ENCODE peak calls at places on chromosomes 12 and 14, in six cellular contexts. V is SK-N-SH, A is H1, Q is HepG2, G is HCT116, R is K562. M is an unnamed sample.

GRCh38 chr14:69129264-69129880 is 23.5 kb downstream of the DCAF5 start:
- DNase-seq in Q (peak; percentile 72), A (peak; percentile 73), V (peak; percentile 55), G (peak; percentile 52), R (peak; percentile 51), M (no peak)

GRCh38 chr14:103519043-103519836 is 3.4 kb downstream of the CKB start:
- DNase-seq in Q (no peak), V (peak; percentile 26), A (no peak), G (no peak), R (peak; percentile 42), M (no peak)

GRCh38 chr12:3658327-3659163 is 94.4 kb downstream of the CRACR2A start:
- DNase-seq in V (no peak), A (peak; percentile 68), G (no peak), R (peak; percentile 40), Q (peak; percentile 36), M (no peak)

GRCh38 chr14:33714527-33715222 is 236.2 kb downstream of the EGLN3 start:
- DNase-seq in R (no peak), Q (no peak), V (peak; percentile 33), A (no peak), G (no peak), M (no peak)

GRCh38 chr14:100604126-100604501 is 16.9 kb upstream of the BEGAIN start:
- DNase-seq in A (no peak), G (no peak), R (no peak), V (peak; percentile 19), Q (no peak), M (no peak)

GRCh38 chr12:3432176-3432742 is 58.7 kb upstream of the PRMT8 start:
- DNase-seq in V (no peak), G (no peak), A (no peak), R (no peak), Q (peak; percentile 14), M (no peak)

GRCh38 chr12:68884251-68884650 is 48.7 kb downstream of the CPM start:
- DNase-seq in V (no peak), G (no peak), A (no peak), Q (no peak), R (no peak), M (no peak)

GRCh38 chr14:48275301-48275700 is 599.9 kb upstream of the MDGA2 start:
- DNase-seq in V (no peak), Q (no peak), A (no peak), G (no peak), R (no peak), M (no peak)

GRCh38 chr14:104499784-104500496 is 79.6 kb upstream of the C14orf180 start:
- DNase-seq in A (peak; percentile 35), G (no peak), R (no peak), V (no peak), Q (no peak), M (no peak)

GRCh38 chr12:6443361-6443983 is 1.3 kb upstream of the CD27 start:
- DNase-seq in V (no peak), Q (no peak), R (no peak), A (no peak), G (no peak), M (no peak)

GRCh38 chr12:131986361-131986760 is 36.6 kb downstream of the EP400 start:
- DNase-seq in Q (no peak), A (peak; percentile 36), G (no peak), V (no peak), R (no peak), M (no peak)

GRCh38 chr12:104218935-104219334 is 3.4 kb downstream of the TXNRD1 start:
- DNase-seq in A (no peak), G (peak; percentile 19), V (no peak), R (no peak), Q (no peak), M (no peak)

DNA sequence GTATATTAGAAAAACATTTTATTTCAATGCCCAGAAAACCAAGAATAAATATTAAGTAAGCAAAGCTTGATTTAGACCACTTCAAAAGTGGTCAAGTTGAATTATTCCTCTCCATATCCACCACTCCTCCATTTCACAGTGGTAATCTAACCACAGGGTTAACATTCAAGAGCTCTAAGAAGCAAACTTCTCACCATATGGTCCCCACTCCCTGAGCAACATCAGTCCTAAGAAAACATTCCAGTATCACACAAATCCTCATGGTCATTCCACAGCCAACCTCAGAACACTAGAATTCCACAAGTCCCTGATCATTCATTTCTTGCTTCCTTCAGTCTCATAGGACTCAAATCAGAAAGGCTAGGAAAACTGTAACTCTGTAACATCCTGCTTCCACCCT is 47.9 kb downstream of the ST8SIA1 start:
- DNase-seq in Q (no peak), R (no peak), V (no peak), A (no peak), G (no peak), M (no peak)
- TF ChIP-seq JUND in Q (no peak), R (no peak), V (no peak), A (no peak), G (no peak), M (no peak)

GRCh38 chr12:52688481-52688880 is 8.3 kb upstream of the KRT1 start:
- DNase-seq in V (no peak), R (no peak), G (no peak), A (no peak), Q (no peak), M (no peak)

GRCh38 chr12:52686756-52687487 is 6.7 kb upstream of the KRT1 start:
- DNase-seq in Q (no peak), V (no peak), A (no peak), R (no peak), G (no peak), M (no peak)

GRCh38 chr12:52686063-52686462 is 5.9 kb upstream of the KRT1 start:
- DNase-seq in G (no peak), R (no peak), A (no peak), Q (no peak), V (no peak), M (no peak)

GRCh38 chr12:52689239-52689638 is 9.0 kb upstream of the KRT1 start:
- DNase-seq in R (no peak), V (no peak), G (no peak), A (no peak), Q (no peak), M (no peak)

GRCh38 chr12:52687527-52688385 is 7.5 kb upstream of the KRT1 start:
- DNase-seq in Q (no peak), A (no peak), V (no peak), R (no peak), G (peak; percentile 12), M (no peak)
- TF ChIP-seq JUND in Q (no peak), A (no peak), V (no peak), R (no peak), G (peak; percentile 39), M (no peak)

GRCh38 chr14:45089813-45090212 is 5.9 kb downstream of the PRPF39 start:
- DNase-seq in V (no peak), A (no peak), Q (no peak), G (no peak), R (no peak), M (no peak)
- TF ChIP-seq JUND in V (no peak), A (no peak), Q (no peak), G (no peak), R (no peak), M (no peak)

GRCh38 chr12:74339211-74339610 is 198.4 kb upstream of the ATXN7L3B start:
- DNase-seq in V (no peak), R (no peak), Q (no peak), A (no peak), G (no peak), M (no peak)
- TF ChIP-seq JUND in V (no peak), R (no peak), Q (no peak), A (no peak), G (no peak), M (no peak)

GRCh38 chr12:89166525-89166934 is 185.8 kb downstream of the DUSP6 start:
- DNase-seq in Q (no peak), G (no peak), R (no peak), A (no peak), V (no peak), M (peak; percentile 43)
- TF ChIP-seq JUND in Q (no peak), G (no peak), R (no peak), A (no peak), V (no peak), M (no peak)

M was measured in GM12878.